ENCODE peak calls at places on chromosomes 16 and 17, in ten cellular contexts. One of them, this sample, is unnamed.
A peak's percentile ranks its signal among the peaks of the same experiment; 100 is the strongest.

GRCh38 chr17:30956764-30957374 is 14.0 kb upstream of the RNF135 start:
- DNase-seq in activated CD8-positive, alpha-beta T cell treated with anti-CD3 and anti-CD28 coated beads for 36 hours: no peak
- DNase-seq in T-helper 17 cell: no peak
- DNase-seq in NCI-H1092: no peak
- DNase-seq in stimulated activated CD4-positive, alpha-beta T cell treated with anti-CD3 and anti-CD28 coated beads, Interleukin-1b, Interleukin-23, amount 100 ng/mL, for 1 hour: no peak
- DNase-seq in tibial artery: no peak
- DNase-seq in OCI-LY7: no peak
- DNase-seq in body of pancreas: no peak
- DNase-seq in GM03348: no peak
- DNase-seq in activated CD4-positive, alpha-beta T cell treated with anti-CD3 and anti-CD28 coated beads, Interleukin-2, amount 50 U/mL, for 48 hours: no peak
- DNase-seq in this sample: no peak

GRCh38 chr17:36977568-36977967 is 28.8 kb downstream of the AATF start:
- DNase-seq in stimulated activated CD4-positive, alpha-beta T cell treated with anti-CD3 and anti-CD28 coated beads, Interleukin-1b, Interleukin-23, amount 100 ng/mL, for 1 hour: no peak
- DNase-seq in NCI-H1092: no peak
- DNase-seq in tibial artery: no peak
- DNase-seq in activated CD8-positive, alpha-beta T cell treated with anti-CD3 and anti-CD28 coated beads for 36 hours: no peak
- DNase-seq in OCI-LY7: no peak
- DNase-seq in body of pancreas: no peak
- DNase-seq in GM03348: no peak
- DNase-seq in T-helper 17 cell: no peak
- DNase-seq in activated CD4-positive, alpha-beta T cell treated with anti-CD3 and anti-CD28 coated beads, Interleukin-2, amount 50 U/mL, for 48 hours: no peak
- DNase-seq in this sample: no peak

GRCh38 chr16:69712277-69712676 is 14.1 kb downstream of the NQO1 start:
- DNase-seq in GM03348: no peak
- DNase-seq in tibial artery: no peak
- DNase-seq in stimulated activated CD4-positive, alpha-beta T cell treated with anti-CD3 and anti-CD28 coated beads, Interleukin-1b, Interleukin-23, amount 100 ng/mL, for 1 hour: no peak
- DNase-seq in T-helper 17 cell: no peak
- DNase-seq in NCI-H1092: no peak
- DNase-seq in body of pancreas: peak; percentile 54
- DNase-seq in activated CD4-positive, alpha-beta T cell treated with anti-CD3 and anti-CD28 coated beads, Interleukin-2, amount 50 U/mL, for 48 hours: no peak
- DNase-seq in activated CD8-positive, alpha-beta T cell treated with anti-CD3 and anti-CD28 coated beads for 36 hours: no peak
- DNase-seq in OCI-LY7: no peak
- DNase-seq in this sample: no peak

GRCh38 chr17:47465165-47465564 is 65.7 kb upstream of the NPEPPS start:
- DNase-seq in body of pancreas: no peak
- DNase-seq in activated CD4-positive, alpha-beta T cell treated with anti-CD3 and anti-CD28 coated beads, Interleukin-2, amount 50 U/mL, for 48 hours: no peak
- DNase-seq in OCI-LY7: no peak
- DNase-seq in T-helper 17 cell: no peak
- DNase-seq in activated CD8-positive, alpha-beta T cell treated with anti-CD3 and anti-CD28 coated beads for 36 hours: no peak
- DNase-seq in stimulated activated CD4-positive, alpha-beta T cell treated with anti-CD3 and anti-CD28 coated beads, Interleukin-1b, Interleukin-23, amount 100 ng/mL, for 1 hour: no peak
- DNase-seq in tibial artery: no peak
- DNase-seq in NCI-H1092: no peak
- DNase-seq in GM03348: no peak
- DNase-seq in this sample: no peak

GRCh38 chr16:85329059-85329812 is 217.0 kb upstream of the CIBAR2 start:
- DNase-seq in activated CD4-positive, alpha-beta T cell treated with anti-CD3 and anti-CD28 coated beads, Interleukin-2, amount 50 U/mL, for 48 hours: no peak
- DNase-seq in body of pancreas: no peak
- DNase-seq in GM03348: no peak
- DNase-seq in T-helper 17 cell: no peak
- DNase-seq in tibial artery: no peak
- DNase-seq in NCI-H1092: peak; percentile 95
- DNase-seq in activated CD8-positive, alpha-beta T cell treated with anti-CD3 and anti-CD28 coated beads for 36 hours: no peak
- DNase-seq in stimulated activated CD4-positive, alpha-beta T cell treated with anti-CD3 and anti-CD28 coated beads, Interleukin-1b, Interleukin-23, amount 100 ng/mL, for 1 hour: no peak
- DNase-seq in OCI-LY7: no peak
- DNase-seq in this sample: no peak

GRCh38 chr17:12358477-12358876 is 307.2 kb upstream of the MYOCD start:
- DNase-seq in activated CD8-positive, alpha-beta T cell treated with anti-CD3 and anti-CD28 coated beads for 36 hours: no peak
- DNase-seq in OCI-LY7: no peak
- DNase-seq in T-helper 17 cell: no peak
- DNase-seq in GM03348: no peak
- DNase-seq in tibial artery: no peak
- DNase-seq in body of pancreas: no peak
- DNase-seq in stimulated activated CD4-positive, alpha-beta T cell treated with anti-CD3 and anti-CD28 coated beads, Interleukin-1b, Interleukin-23, amount 100 ng/mL, for 1 hour: no peak
- DNase-seq in activated CD4-positive, alpha-beta T cell treated with anti-CD3 and anti-CD28 coated beads, Interleukin-2, amount 50 U/mL, for 48 hours: no peak
- DNase-seq in NCI-H1092: no peak
- DNase-seq in this sample: no peak

GRCh38 chr17:7477392-7478275 is 1.8 kb downstream of the ZBTB4 start:
- DNase-seq in tibial artery: peak; percentile 64
- DNase-seq in GM03348: peak; percentile 88
- DNase-seq in activated CD4-positive, alpha-beta T cell treated with anti-CD3 and anti-CD28 coated beads, Interleukin-2, amount 50 U/mL, for 48 hours: no peak
- DNase-seq in body of pancreas: peak; percentile 63
- DNase-seq in T-helper 17 cell: no peak
- DNase-seq in activated CD8-positive, alpha-beta T cell treated with anti-CD3 and anti-CD28 coated beads for 36 hours: peak; percentile 70
- DNase-seq in stimulated activated CD4-positive, alpha-beta T cell treated with anti-CD3 and anti-CD28 coated beads, Interleukin-1b, Interleukin-23, amount 100 ng/mL, for 1 hour: no peak
- DNase-seq in NCI-H1092: no peak
- DNase-seq in OCI-LY7: no peak
- DNase-seq in this sample: peak; percentile 94

GRCh38 chr17:73334771-73335513 is 23.1 kb upstream of the CDC42EP4 start:
- DNase-seq in activated CD4-positive, alpha-beta T cell treated with anti-CD3 and anti-CD28 coated beads, Interleukin-2, amount 50 U/mL, for 48 hours: no peak
- DNase-seq in OCI-LY7: no peak
- DNase-seq in GM03348: no peak
- DNase-seq in stimulated activated CD4-positive, alpha-beta T cell treated with anti-CD3 and anti-CD28 coated beads, Interleukin-1b, Interleukin-23, amount 100 ng/mL, for 1 hour: no peak
- DNase-seq in tibial artery: no peak
- DNase-seq in T-helper 17 cell: no peak
- DNase-seq in NCI-H1092: no peak
- DNase-seq in activated CD8-positive, alpha-beta T cell treated with anti-CD3 and anti-CD28 coated beads for 36 hours: no peak
- DNase-seq in body of pancreas: no peak
- DNase-seq in this sample: no peak

GRCh38 chr16:75320435-75320834 is 69.0 kb upstream of the BCAR1 start:
- DNase-seq in OCI-LY7: peak; percentile 16
- DNase-seq in activated CD8-positive, alpha-beta T cell treated with anti-CD3 and anti-CD28 coated beads for 36 hours: no peak
- DNase-seq in tibial artery: no peak
- DNase-seq in activated CD4-positive, alpha-beta T cell treated with anti-CD3 and anti-CD28 coated beads, Interleukin-2, amount 50 U/mL, for 48 hours: no peak
- DNase-seq in T-helper 17 cell: no peak
- DNase-seq in body of pancreas: peak; percentile 39
- DNase-seq in stimulated activated CD4-positive, alpha-beta T cell treated with anti-CD3 and anti-CD28 coated beads, Interleukin-1b, Interleukin-23, amount 100 ng/mL, for 1 hour: no peak
- DNase-seq in GM03348: peak; percentile 28
- DNase-seq in NCI-H1092: no peak
- DNase-seq in this sample: no peak

GRCh38 chr17:16507918-16508533 is 16.0 kb upstream of the LRRC75A start:
- DNase-seq in stimulated activated CD4-positive, alpha-beta T cell treated with anti-CD3 and anti-CD28 coated beads, Interleukin-1b, Interleukin-23, amount 100 ng/mL, for 1 hour: no peak
- DNase-seq in tibial artery: no peak
- DNase-seq in body of pancreas: no peak
- DNase-seq in T-helper 17 cell: no peak
- DNase-seq in activated CD4-positive, alpha-beta T cell treated with anti-CD3 and anti-CD28 coated beads, Interleukin-2, amount 50 U/mL, for 48 hours: no peak
- DNase-seq in GM03348: no peak
- DNase-seq in NCI-H1092: no peak
- DNase-seq in OCI-LY7: no peak
- DNase-seq in activated CD8-positive, alpha-beta T cell treated with anti-CD3 and anti-CD28 coated beads for 36 hours: no peak
- DNase-seq in this sample: no peak

GRCh38 chr17:31610301-31610910 is 218.9 kb downstream of the RAB11FIP4 start:
- DNase-seq in tibial artery: no peak
- DNase-seq in NCI-H1092: no peak
- DNase-seq in stimulated activated CD4-positive, alpha-beta T cell treated with anti-CD3 and anti-CD28 coated beads, Interleukin-1b, Interleukin-23, amount 100 ng/mL, for 1 hour: no peak
- DNase-seq in OCI-LY7: no peak
- DNase-seq in activated CD8-positive, alpha-beta T cell treated with anti-CD3 and anti-CD28 coated beads for 36 hours: no peak
- DNase-seq in body of pancreas: no peak
- DNase-seq in GM03348: no peak
- DNase-seq in activated CD4-positive, alpha-beta T cell treated with anti-CD3 and anti-CD28 coated beads, Interleukin-2, amount 50 U/mL, for 48 hours: no peak
- DNase-seq in T-helper 17 cell: no peak
- DNase-seq in this sample: no peak

GRCh38 chr17:19263621-19264010 is 26.4 kb downstream of the EPN2 start:
- DNase-seq in NCI-H1092: no peak
- DNase-seq in OCI-LY7: no peak
- DNase-seq in activated CD8-positive, alpha-beta T cell treated with anti-CD3 and anti-CD28 coated beads for 36 hours: no peak
- DNase-seq in stimulated activated CD4-positive, alpha-beta T cell treated with anti-CD3 and anti-CD28 coated beads, Interleukin-1b, Interleukin-23, amount 100 ng/mL, for 1 hour: no peak
- DNase-seq in GM03348: peak; percentile 23
- DNase-seq in tibial artery: peak; percentile 66
- DNase-seq in activated CD4-positive, alpha-beta T cell treated with anti-CD3 and anti-CD28 coated beads, Interleukin-2, amount 50 U/mL, for 48 hours: no peak
- DNase-seq in T-helper 17 cell: no peak
- DNase-seq in body of pancreas: no peak
- DNase-seq in this sample: no peak

GRCh38 chr17:51869387-51869786 is 289.1 kb downstream of the CA10 start:
- DNase-seq in NCI-H1092: no peak
- DNase-seq in body of pancreas: no peak
- DNase-seq in T-helper 17 cell: no peak
- DNase-seq in GM03348: no peak
- DNase-seq in activated CD8-positive, alpha-beta T cell treated with anti-CD3 and anti-CD28 coated beads for 36 hours: peak; percentile 18
- DNase-seq in OCI-LY7: peak; percentile 19
- DNase-seq in stimulated activated CD4-positive, alpha-beta T cell treated with anti-CD3 and anti-CD28 coated beads, Interleukin-1b, Interleukin-23, amount 100 ng/mL, for 1 hour: no peak
- DNase-seq in activated CD4-positive, alpha-beta T cell treated with anti-CD3 and anti-CD28 coated beads, Interleukin-2, amount 50 U/mL, for 48 hours: peak; percentile 3
- DNase-seq in tibial artery: no peak
- DNase-seq in this sample: no peak

GRCh38 chr16:50238868-50239301 is 27.5 kb upstream of the ADCY7 start:
- DNase-seq in T-helper 17 cell: no peak
- DNase-seq in body of pancreas: no peak
- DNase-seq in stimulated activated CD4-positive, alpha-beta T cell treated with anti-CD3 and anti-CD28 coated beads, Interleukin-1b, Interleukin-23, amount 100 ng/mL, for 1 hour: no peak
- DNase-seq in activated CD4-positive, alpha-beta T cell treated with anti-CD3 and anti-CD28 coated beads, Interleukin-2, amount 50 U/mL, for 48 hours: no peak
- DNase-seq in activated CD8-positive, alpha-beta T cell treated with anti-CD3 and anti-CD28 coated beads for 36 hours: no peak
- DNase-seq in OCI-LY7: no peak
- DNase-seq in tibial artery: no peak
- DNase-seq in GM03348: no peak
- DNase-seq in NCI-H1092: no peak
- DNase-seq in this sample: no peak

GRCh38 chr17:39551879-39552278 is 55.8 kb downstream of the NEUROD2 start:
- DNase-seq in activated CD4-positive, alpha-beta T cell treated with anti-CD3 and anti-CD28 coated beads, Interleukin-2, amount 50 U/mL, for 48 hours: no peak
- DNase-seq in tibial artery: no peak
- DNase-seq in stimulated activated CD4-positive, alpha-beta T cell treated with anti-CD3 and anti-CD28 coated beads, Interleukin-1b, Interleukin-23, amount 100 ng/mL, for 1 hour: no peak
- DNase-seq in T-helper 17 cell: no peak
- DNase-seq in GM03348: peak; percentile 64
- DNase-seq in OCI-LY7: no peak
- DNase-seq in body of pancreas: no peak
- DNase-seq in activated CD8-positive, alpha-beta T cell treated with anti-CD3 and anti-CD28 coated beads for 36 hours: no peak
- DNase-seq in NCI-H1092: no peak
- DNase-seq in this sample: no peak

GRCh38 chr16:918741-919657 is 51.8 kb downstream of the LMF1 start:
- DNase-seq in activated CD8-positive, alpha-beta T cell treated with anti-CD3 and anti-CD28 coated beads for 36 hours: no peak
- DNase-seq in OCI-LY7: no peak
- DNase-seq in tibial artery: no peak
- DNase-seq in stimulated activated CD4-positive, alpha-beta T cell treated with anti-CD3 and anti-CD28 coated beads, Interleukin-1b, Interleukin-23, amount 100 ng/mL, for 1 hour: no peak
- DNase-seq in NCI-H1092: no peak
- DNase-seq in body of pancreas: no peak
- DNase-seq in GM03348: no peak
- DNase-seq in activated CD4-positive, alpha-beta T cell treated with anti-CD3 and anti-CD28 coated beads, Interleukin-2, amount 50 U/mL, for 48 hours: no peak
- DNase-seq in T-helper 17 cell: no peak
- DNase-seq in this sample: no peak

This sample was measured in fibroblast of gingiva.